ENCODE peak calls at places on chromosomes 11 and 22, in eight cellular contexts. Q is fibroblast of lung; D is non-pigmented ciliary epithelial cell; G is CD8-positive, alpha-beta T cell; I is activated CD8-positive, alpha-beta T cell treated with anti-CD3 and anti-CD28 coated beads, Interleukin-2, amount 10 ng/mL, durations not matched to agents 7 days and 5 days; X is KBM-7; C is ovary; H is GM19239. U is an unnamed sample.

GRCh38 chr11:86931965-86932332 is 23.2 kb downstream of the FZD4 start:
- DNase-seq in Q (peak; percentile 76), D (no peak), G (no peak), I (no peak), X (no peak), C (no peak), H (no peak), U (peak; percentile 50)

GRCh38 chr11:97498891-97499290 is 1109.1 kb downstream of the JRKL start:
- DNase-seq in Q (no peak), D (no peak), G (no peak), I (no peak), X (no peak), C (no peak), H (no peak), U (no peak)

GRCh38 chr22:39800790-39801540 is 92.6 kb downstream of the ENTHD1 start:
- DNase-seq in Q (no peak), D (no peak), G (no peak), I (no peak), X (no peak), C (no peak), H (no peak), U (no peak)

GRCh38 chr22:17281026-17281809 is 62.0 kb upstream of the ADA2 start:
- DNase-seq in Q (no peak), D (no peak), G (no peak), I (peak; percentile 43), X (no peak), C (no peak), H (no peak), U (no peak)

GRCh38 chr11:93741882-93742226 is 382 bp downstream of the C11orf54 start:
- DNase-seq in Q (peak; percentile 67), D (no peak), G (no peak), I (no peak), X (no peak), C (no peak), H (no peak), U (no peak)

GRCh38 chr11:134069996-134070845 is 1.3 kb downstream of the JAM3 start:
- DNase-seq in Q (no peak), D (no peak), G (no peak), I (no peak), X (no peak), C (no peak), H (no peak), U (peak; percentile 76)

GRCh38 chr11:76599041-76600013 is 71.2 kb downstream of the LRRC32 start:
- DNase-seq in Q (peak; percentile 84), D (no peak), G (no peak), I (no peak), X (no peak), C (no peak), H (no peak), U (no peak)

GRCh38 chr11:72352859-72353551 is 81.3 kb downstream of the CLPB start:
- DNase-seq in Q (peak; percentile 69), D (peak; percentile 44), G (no peak), I (no peak), X (no peak), C (no peak), H (peak; percentile 28), U (peak; percentile 24)

GRCh38 chr22:46425011-46425410 is 89.5 kb downstream of the TRMU start:
- DNase-seq in Q (peak; percentile 99), D (peak; percentile 88), G (no peak), I (no peak), X (no peak), C (no peak), H (no peak), U (no peak)

GRCh38 chr11:121936375-121936774 is 179.6 kb downstream of the BLID start:
- DNase-seq in Q (peak; percentile 71), D (no peak), G (no peak), I (no peak), X (no peak), C (no peak), H (no peak), U (no peak)

GRCh38 chr11:41237386-41237785 is 222.1 kb downstream of the LRRC4C start:
- DNase-seq in Q (peak; percentile 7), D (no peak), G (no peak), I (no peak), X (no peak), C (no peak), H (no peak), U (no peak)

GRCh38 chr11:359181-359714 is 10.1 kb upstream of the B4GALNT4 start:
- DNase-seq in Q (no peak), D (no peak), G (peak; percentile 32), I (peak; percentile 44), X (no peak), C (no peak), H (no peak), U (no peak)

GRCh38 chr22:43351966-43352345 is 8.8 kb upstream of the SCUBE1 start:
- DNase-seq in Q (no peak), D (no peak), G (no peak), I (no peak), X (no peak), C (no peak), H (no peak), U (no peak)

GRCh38 chr11:43925932-43926505 is 16.4 kb upstream of the C11orf96 start:
- DNase-seq in Q (no peak), D (no peak), G (no peak), I (no peak), X (no peak), C (no peak), H (no peak), U (no peak)

GRCh38 chr11:76857776-76858461 is 2.8 kb upstream of the ACER3 start:
- DNase-seq in Q (no peak), D (no peak), G (no peak), I (no peak), X (peak; percentile 71), C (no peak), H (no peak), U (no peak)

GRCh38 chr11:73977856-73978519 is 4.7 kb downstream of the UCP2 start:
- DNase-seq in Q (no peak), D (no peak), G (no peak), I (no peak), X (no peak), C (no peak), H (no peak), U (no peak)

GRCh38 chr11:125903753-125904659 is at the start of gene DDX25:
- DNase-seq in Q (no peak), D (no peak), G (peak; percentile 11), I (peak; percentile 34), X (peak; percentile 14), C (peak; percentile 49), H (no peak), U (peak; percentile 58)

GRCh38 chr22:19801340-19802000 is 40.9 kb downstream of the TBX1 start:
- DNase-seq in Q (peak; percentile 88), D (no peak), G (no peak), I (no peak), X (no peak), C (no peak), H (no peak), U (no peak)

GRCh38 chr11:70493891-70494290 is 95.6 kb downstream of the CTTN start:
- DNase-seq in Q (no peak), D (no peak), G (no peak), I (no peak), X (no peak), C (no peak), H (no peak), U (no peak)

GRCh38 chr22:39408173-39408572 is 8.6 kb downstream of the TAB1 start:
- DNase-seq in Q (no peak), D (no peak), G (no peak), I (no peak), X (no peak), C (no peak), H (no peak), U (no peak)

GRCh38 chr22:24077416-24077815 is 66.3 kb downstream of the CABIN1 start:
- DNase-seq in Q (no peak), D (no peak), G (no peak), I (no peak), X (no peak), C (no peak), H (no peak), U (no peak)

GRCh38 chr11:15171956-15172355 is 57.2 kb downstream of the INSC start:
- DNase-seq in Q (no peak), D (no peak), G (no peak), I (no peak), X (no peak), C (no peak), H (no peak), U (no peak)

GRCh38 chr11:33722579-33723234 is 13.5 kb downstream of the CD59 start:
- DNase-seq in Q (peak; percentile 82), D (peak; percentile 41), G (no peak), I (peak; percentile 40), X (no peak), C (no peak), H (no peak), U (no peak)

GRCh38 chr11:116787786-116788486 is at the start of gene ZPR1:
- DNase-seq in Q (peak; percentile 74), D (no peak), G (peak; percentile 87), I (peak; percentile 89), X (peak; percentile 82), C (peak; percentile 84), H (peak; percentile 95), U (peak; percentile 89)

GRCh38 chr11:74010306-74010981 is 1.6 kb upstream of the UCP3 start:
- DNase-seq in Q (no peak), D (no peak), G (no peak), I (no peak), X (peak; percentile 45), C (no peak), H (no peak), U (no peak)

GRCh38 chr11:88421530-88421929 is 84.0 kb upstream of the CTSC start:
- DNase-seq in Q (peak; percentile 56), D (no peak), G (no peak), I (peak; percentile 67), X (peak; percentile 80), C (no peak), H (peak; percentile 4), U (no peak)